ENCODE peak calls at places on chromosomes 4 and X, in five cellular contexts. R is suprapubic skin, M is Caco-2, V is A549, B is adipocyte. E is an unnamed sample.

GRCh38 chr4:142500966-142501365 is 345.1 kb downstream of the INPP4B start:
- DNase-seq in V (no peak), B (no peak), R (no peak), M (no peak), E (no peak)

GRCh38 chrX:106933538-106933961 is 13.3 kb downstream of the CLDN2 start:
- DNase-seq in R (no peak), V (peak; percentile 61), M (peak; percentile 77), B (no peak), E (no peak)

GRCh38 chrX:49977319-49978090 is 55.1 kb downstream of the CLCN5 start:
- DNase-seq in V (no peak), M (no peak), R (no peak), B (no peak), E (no peak)

GRCh38 chr4:110815950-110816349 is 193.1 kb upstream of the PITX2 start:
- DNase-seq in B (no peak), M (no peak), R (no peak), V (no peak), E (no peak)

GRCh38 chr4:42150653-42151567 is 1.5 kb downstream of the BEND4 start:
- DNase-seq in R (no peak), B (peak; percentile 7), M (no peak), V (no peak), E (no peak)

GRCh38 chr4:82774711-82775171 is 23.9 kb downstream of the SCD5 start:
- DNase-seq in V (no peak), R (no peak), B (peak; percentile 46), M (no peak), E (no peak)

GRCh38 chr4:106502106-106502699 is 133.6 kb upstream of the GIMD1 start:
- DNase-seq in B (peak; percentile 79), V (peak; percentile 18), R (no peak), M (peak; percentile 28), E (no peak)

GRCh38 chr4:76546282-76547166 is 111.5 kb downstream of the SHROOM3 start:
- DNase-seq in V (no peak), M (no peak), B (peak; percentile 86), R (no peak), E (no peak)

GRCh38 chr4:11072426-11072825 is 356.3 kb downstream of the HS3ST1 start:
- DNase-seq in B (no peak), V (no peak), M (no peak), R (no peak), E (no peak)

GRCh38 chr4:173486714-173487392 is 43.2 kb downstream of the HAND2 start:
- DNase-seq in M (no peak), B (no peak), V (no peak), R (no peak), E (no peak)

GRCh38 chr4:2781911-2782310 is 11.0 kb upstream of the SH3BP2 start:
- DNase-seq in V (no peak), B (no peak), R (peak; percentile 25), M (no peak), E (no peak)

GRCh38 chrX:9785944-9786741 is at the start of gene SHROOM2:
- DNase-seq in V (no peak), R (no peak), M (peak; percentile 55), B (peak; percentile 34), E (no peak)

GRCh38 chrX:136546369-136546768 is 14.4 kb downstream of the VGLL1 start:
- DNase-seq in M (no peak), R (no peak), B (no peak), V (no peak), E (no peak)

GRCh38 chr4:184317234-184317918 is 99.7 kb upstream of the ENPP6 start:
- DNase-seq in B (no peak), M (no peak), V (no peak), R (no peak), E (no peak)

GRCh38 chr4:85005865-85006377 is 39.4 kb upstream of the WDFY3 start:
- DNase-seq in B (peak; percentile 57), R (no peak), M (no peak), V (no peak), E (no peak)

GRCh38 chr4:90621080-90621479 is 493.9 kb downstream of the CCSER1 start:
- DNase-seq in V (no peak), B (no peak), M (no peak), R (no peak), E (no peak)

GRCh38 chr4:20813698-20814097 is 113.4 kb downstream of the PACRGL start:
- DNase-seq in V (no peak), R (no peak), M (no peak), B (no peak), E (no peak)

GRCh38 chr4:177554966-177555574 is 112.8 kb upstream of the AGA start:
- DNase-seq in R (no peak), M (peak; percentile 23), B (peak; percentile 69), V (no peak), E (peak; percentile 3)

GRCh38 chr4:56129431-56129861 is 180.7 kb downstream of the CEP135 start:
- DNase-seq in V (peak; percentile 0), R (no peak), B (no peak), M (peak; percentile 75), E (no peak)

GRCh38 chr4:37453361-37454262 is 209.1 kb downstream of the NWD2 start:
- DNase-seq in R (peak; percentile 65), M (peak; percentile 86), V (peak; percentile 33), B (peak; percentile 41), E (peak; percentile 44)

GRCh38 chrX:40127052-40127451 is 29.3 kb upstream of the BCOR start:
- DNase-seq in R (no peak), M (no peak), B (no peak), V (no peak), E (no peak)

GRCh38 chr4:67327245-67327860 is 217.9 kb downstream of the CENPC start:
- DNase-seq in R (no peak), V (peak; percentile 41), M (peak; percentile 65), B (peak; percentile 91), E (peak; percentile 35)

GRCh38 chrX:149830192-149830873 is 48.6 kb downstream of the MAGEA9 start:
- DNase-seq in V (no peak), R (no peak), M (no peak), B (peak; percentile 60), E (peak; percentile 64)

GRCh38 chr4:182975806-182976205 is 58.6 kb upstream of the DCTD start:
- DNase-seq in V (peak; percentile 30), B (peak; percentile 73), R (no peak), M (no peak), E (no peak)

GRCh38 chr4:8209997-8210396 is 10.9 kb downstream of the SH3TC1 start:
- DNase-seq in M (no peak), V (no peak), R (no peak), B (no peak), E (no peak)

GRCh38 chr4:76526585-76526990 is 91.6 kb downstream of the SHROOM3 start:
- DNase-seq in R (no peak), V (no peak), M (peak; percentile 59), B (no peak), E (no peak)

GRCh38 chr4:143281507-143282169 is 55.0 kb upstream of the GAB1 start:
- DNase-seq in B (peak; percentile 38), R (no peak), V (no peak), M (no peak), E (no peak)

GRCh38 chr4:176270669-176271068 is 1.6 kb upstream of the ASB5 start:
- DNase-seq in M (no peak), V (peak; percentile 73), B (peak; percentile 94), R (no peak), E (no peak)

GRCh38 chr4:88600129-88600849 is 8.0 kb downstream of the HERC3 start:
- DNase-seq in V (no peak), B (peak; percentile 88), R (no peak), M (no peak), E (no peak)

GRCh38 chrX:74509989-74510388 is 88.7 kb downstream of the SLC16A2 start:
- DNase-seq in R (no peak), M (no peak), V (no peak), B (no peak), E (no peak)

DNA sequence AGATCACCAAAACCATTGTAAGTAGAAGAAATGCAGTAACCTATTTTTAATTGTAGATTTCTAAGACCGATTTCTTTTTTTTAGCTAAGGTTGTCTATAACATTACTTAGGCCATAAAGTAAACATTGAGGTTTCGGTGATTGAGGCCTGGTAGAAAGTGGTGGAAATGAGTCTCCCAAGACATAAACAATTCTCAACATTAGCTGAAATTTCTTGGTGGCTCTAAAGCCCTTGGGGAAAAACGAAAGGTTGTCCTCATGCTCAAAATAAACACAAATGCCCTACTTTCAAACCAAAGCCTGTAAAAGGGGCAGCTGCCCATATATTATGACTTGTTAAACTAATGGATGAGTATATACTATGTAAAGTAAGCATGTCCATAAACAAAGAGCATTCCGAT is 98.8 kb downstream of the SCFD2 start:
- DNase-seq in M (no peak), B (no peak), R (no peak), V (no peak), E (no peak)
- H3K4me3 ChIP-seq in M (no peak overlapping the region), B (no peak overlapping the region), R (no peak overlapping the region), V (no peak overlapping the region), E (no peak overlapping the region)

GRCh38 chr4:3870567-3870962 is 104.4 kb downstream of the ADRA2C start:
- DNase-seq in R (peak; percentile 28), B (no peak), M (no peak), V (no peak), E (no peak)
- H3K4me3 ChIP-seq in R (no peak overlapping the region), B (no peak overlapping the region), M (no peak overlapping the region), V (no peak overlapping the region), E (no peak overlapping the region)

DNA sequence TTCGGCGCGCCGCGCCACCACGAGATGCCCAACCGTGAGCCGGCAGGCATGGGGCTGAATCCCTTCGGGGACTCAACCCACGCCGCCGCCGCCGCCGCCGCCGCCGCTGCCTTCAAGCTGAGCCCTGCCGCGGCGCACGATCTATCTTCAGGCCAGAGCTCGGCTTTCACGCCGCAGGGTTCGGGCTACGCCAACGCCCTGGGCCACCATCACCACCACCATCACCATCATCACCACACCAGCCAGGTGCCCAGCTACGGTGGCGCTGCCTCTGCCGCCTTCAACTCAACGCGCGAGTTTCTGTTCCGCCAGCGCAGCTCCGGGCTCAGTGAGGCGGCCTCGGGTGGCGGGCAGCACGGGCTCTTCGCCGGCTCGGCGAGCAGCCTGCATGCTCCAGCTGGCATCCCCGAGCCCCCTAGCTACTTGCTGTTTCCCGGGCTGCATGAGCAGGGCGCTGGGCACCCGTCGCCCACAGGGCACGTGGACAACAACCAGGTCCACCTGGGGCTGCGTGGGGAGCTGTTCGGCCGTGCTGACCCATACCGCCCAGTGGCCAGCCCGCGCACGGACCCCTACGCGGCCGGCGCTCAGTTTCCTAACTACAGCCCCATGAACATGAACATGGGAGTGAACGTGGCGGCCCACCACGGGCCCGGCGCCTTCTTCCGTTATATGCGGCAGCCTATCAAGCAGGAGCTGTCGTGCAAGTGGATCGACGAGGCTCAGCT is 983 bp downstream of the ZIC3 start:
- DNase-seq in V (no peak), M (no peak), R (no peak), B (no peak), E (no peak)
- H3K4me3 ChIP-seq in V (no peak overlapping the region), M (no peak overlapping the region), R (peak overlapping the region; percentile 59), B (no peak overlapping the region), E (no peak overlapping the region)

GRCh38 chrX:118423558-118423957 is 72.1 kb upstream of the DOCK11 start:
- DNase-seq in B (no peak), M (no peak), R (no peak), V (no peak), E (no peak)

GRCh38 chrX:118420462-118420861 is 74.6 kb downstream of the WDR44 start:
- DNase-seq in M (no peak), V (no peak), R (no peak), B (peak; percentile 57), E (no peak)

DNA sequence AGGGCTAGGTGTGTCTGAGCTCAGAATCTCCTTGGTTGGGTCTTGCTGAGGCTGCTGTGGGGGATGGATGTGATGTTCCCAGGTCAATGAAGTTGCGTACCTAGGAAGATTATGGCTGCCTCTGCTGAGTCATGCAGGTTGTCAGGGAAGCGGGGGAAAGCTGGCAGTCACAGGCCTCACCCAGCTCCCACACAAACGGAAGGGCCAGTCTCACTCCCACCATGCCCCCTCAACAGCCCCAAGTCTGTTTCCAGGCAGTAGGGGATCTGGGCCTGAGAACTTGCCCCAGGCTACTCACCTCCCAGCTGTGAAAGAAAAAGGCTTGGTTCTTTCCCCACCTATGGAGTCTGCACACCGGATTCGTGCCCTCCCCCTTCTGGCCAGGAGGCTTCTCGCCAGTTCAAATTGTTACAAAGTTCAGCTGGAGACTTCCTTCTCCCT is 72.9 kb downstream of the WDR44 start:
- DNase-seq in V (no peak), R (no peak), B (no peak), M (peak; percentile 1), E (no peak)
- H3K4me3 ChIP-seq in V (no peak overlapping the region), R (no peak overlapping the region), B (no peak overlapping the region), M (no peak overlapping the region), E (no peak overlapping the region)